ENCODE peak calls at places on chromosomes 1 and 21, in four cellular contexts. K, T, F and V are unnamed samples.

GRCh38 chr1:53237638-53238037 is 680 bp downstream of the MAGOH start:
- DNase-seq in K (no peak), T (no peak), F (no peak), V (no peak)

GRCh38 chr1:8096105-8097011 is 70.2 kb upstream of the ERRFI1 start:
- DNase-seq in K (no peak), T (no peak), F (peak), V (no peak)

GRCh38 chr1:224333309-224333926 is 3.4 kb upstream of the NVL start:
- DNase-seq in K (no peak), T (no peak), F (peak), V (no peak)

GRCh38 chr1:186059752-186060151 is 315.3 kb downstream of the TPR start:
- DNase-seq in K (no peak), T (no peak), F (no peak), V (no peak)

GRCh38 chr1:17616731-17617279 is 77.3 kb downstream of the ARHGEF10L start:
- DNase-seq in K (no peak), T (no peak), F (no peak), V (no peak)

GRCh38 chr21:45724994-45725843 is 81.7 kb downstream of the PCBP3 start:
- DNase-seq in K (no peak), T (no peak), F (no peak), V (no peak)

GRCh38 chr21:45577806-45578801 is 35.9 kb upstream of the SLC19A1 start:
- DNase-seq in K (no peak), T (no peak), F (no peak), V (no peak)

GRCh38 chr1:53878492-53879105 is 11.0 kb downstream of the YIPF1 start:
- DNase-seq in K (no peak), T (no peak), F (peak), V (no peak)

GRCh38 chr21:25862596-25862995 is 127.8 kb downstream of the GABPA start:
- DNase-seq in K (no peak), T (no peak), F (no peak), V (no peak)

GRCh38 chr1:229758101-229759036 is 132.3 kb downstream of the URB2 start:
- DNase-seq in K (no peak), T (no peak), F (no peak), V (no peak)

GRCh38 chr1:156281281-156282142 is 1.1 kb downstream of the SMG5 start:
- DNase-seq in K (no peak), T (peak), F (no peak), V (peak)

GRCh38 chr21:33403786-33404571 is 766 bp downstream of the IFNGR2 start:
- DNase-seq in K (peak), T (no peak), F (peak), V (peak)

GRCh38 chr1:205456383-205456867 is 580 bp upstream of the BLACAT1 start:
- DNase-seq in K (no peak), T (no peak), F (no peak), V (no peak)

GRCh38 chr1:155062702-155063411 is 683 bp upstream of the EFNA4 start:
- DNase-seq in K (no peak), T (peak), F (no peak), V (peak)

GRCh38 chr1:18631496-18632217 is 1.0 kb downstream of the PAX7 start:
- DNase-seq in K (no peak), T (no peak), F (no peak), V (no peak)

GRCh38 chr1:22578732-22579361 is 15.6 kb downstream of the EPHA8 start:
- DNase-seq in K (no peak), T (no peak), F (no peak), V (no peak)

GRCh38 chr1:98556521-98557158 is 104.9 kb upstream of the SNX7 start:
- DNase-seq in K (no peak), T (no peak), F (peak), V (no peak)

GRCh38 chr1:15885701-15886612 is 38.5 kb downstream of the SPEN start:
- DNase-seq in K (peak), T (no peak), F (peak), V (peak)

GRCh38 chr1:25543425-25544242 is at the start of gene LDLRAP1:
- DNase-seq in K (peak), T (no peak), F (peak), V (peak)

GRCh38 chr1:63615809-63616420 is 22.7 kb downstream of the PGM1 start:
- DNase-seq in K (no peak), T (peak), F (peak), V (no peak)

GRCh38 chr1:68339505-68339904 is 107.2 kb upstream of the WLS start:
- DNase-seq in K (no peak), T (no peak), F (no peak), V (no peak)

GRCh38 chr1:200971955-200972711 is 51.4 kb downstream of the KIF21B start:
- DNase-seq in K (peak), T (peak), F (peak), V (peak)

GRCh38 chr1:75745276-75745675 is 20.8 kb downstream of the ACADM start:
- DNase-seq in K (no peak), T (no peak), F (no peak), V (no peak)

GRCh38 chr1:241457421-241457820 is 62.1 kb downstream of the FH start:
- DNase-seq in K (no peak), T (no peak), F (no peak), V (no peak)